ENCODE peak calls at places on chromosomes 11 and 22, in nine cellular contexts. One of them, this sample, is unnamed.

GRCh38 chr22:19674129-19674928 is 40.0 kb upstream of the SEPTIN5 start:
- DNase-seq in suprapubic skin: no peak
- DNase-seq in GM23248: no peak
- DNase-seq in neuronal stem cell: no peak
- DNase-seq in adipocyte: no peak
- DNase-seq in PC-9: no peak
- DNase-seq in MM.1S: no peak
- DNase-seq in aorta: no peak
- DNase-seq in adrenal gland: no peak
- DNase-seq in this sample: no peak

GRCh38 chr11:105553015-105553414 is 56.9 kb upstream of the GRIA4 start:
- DNase-seq in suprapubic skin: no peak
- DNase-seq in GM23248: no peak
- DNase-seq in neuronal stem cell: no peak
- DNase-seq in adipocyte: no peak
- DNase-seq in PC-9: peak; percentile 9
- DNase-seq in MM.1S: no peak
- DNase-seq in aorta: no peak
- DNase-seq in adrenal gland: no peak
- DNase-seq in this sample: peak; percentile 7

GRCh38 chr11:639324-639977 is 2.4 kb downstream of the DRD4 start:
- DNase-seq in suprapubic skin: no peak
- DNase-seq in GM23248: peak; percentile 53
- DNase-seq in neuronal stem cell: no peak
- DNase-seq in adipocyte: no peak
- DNase-seq in PC-9: no peak
- DNase-seq in MM.1S: no peak
- DNase-seq in aorta: no peak
- DNase-seq in adrenal gland: no peak
- DNase-seq in this sample: no peak

GRCh38 chr11:85647604-85648299 is at the start of gene TMEM126A:
- DNase-seq in suprapubic skin: peak; percentile 93
- DNase-seq in GM23248: peak; percentile 93
- DNase-seq in neuronal stem cell: peak; percentile 78
- DNase-seq in adipocyte: peak; percentile 95
- DNase-seq in PC-9: peak; percentile 90
- DNase-seq in MM.1S: peak; percentile 91
- DNase-seq in aorta: peak; percentile 93
- DNase-seq in adrenal gland: peak; percentile 88
- DNase-seq in this sample: peak; percentile 76

GRCh38 chr11:444397-445144 is 2.8 kb upstream of the ANO9 start:
- DNase-seq in suprapubic skin: no peak
- DNase-seq in GM23248: peak; percentile 77
- DNase-seq in neuronal stem cell: no peak
- DNase-seq in adipocyte: peak; percentile 6
- DNase-seq in PC-9: no peak
- DNase-seq in MM.1S: no peak
- DNase-seq in aorta: no peak
- DNase-seq in adrenal gland: no peak
- DNase-seq in this sample: no peak

GRCh38 chr11:39365809-39366436 is 2093.5 kb downstream of the LRRC4C start:
- DNase-seq in suprapubic skin: no peak
- DNase-seq in GM23248: peak; percentile 35
- DNase-seq in neuronal stem cell: peak; percentile 5
- DNase-seq in adipocyte: no peak
- DNase-seq in PC-9: peak; percentile 4
- DNase-seq in MM.1S: no peak
- DNase-seq in aorta: no peak
- DNase-seq in adrenal gland: no peak
- DNase-seq in this sample: peak; percentile 65

GRCh38 chr11:91397134-91397468 is 827.5 kb upstream of the FAT3 start:
- DNase-seq in suprapubic skin: no peak
- DNase-seq in GM23248: no peak
- DNase-seq in neuronal stem cell: no peak
- DNase-seq in adipocyte: no peak
- DNase-seq in PC-9: no peak
- DNase-seq in MM.1S: no peak
- DNase-seq in aorta: no peak
- DNase-seq in adrenal gland: no peak
- DNase-seq in this sample: no peak

GRCh38 chr11:96465537-96465936 is 75.7 kb downstream of the JRKL start:
- DNase-seq in suprapubic skin: no peak
- DNase-seq in GM23248: no peak
- DNase-seq in neuronal stem cell: no peak
- DNase-seq in adipocyte: no peak
- DNase-seq in PC-9: no peak
- DNase-seq in MM.1S: no peak
- DNase-seq in aorta: no peak
- DNase-seq in adrenal gland: peak; percentile 48
- DNase-seq in this sample: no peak

GRCh38 chr11:69366591-69366990 is 72.6 kb downstream of the MYEOV start:
- DNase-seq in suprapubic skin: no peak
- DNase-seq in GM23248: no peak
- DNase-seq in neuronal stem cell: no peak
- DNase-seq in adipocyte: no peak
- DNase-seq in PC-9: no peak
- DNase-seq in MM.1S: no peak
- DNase-seq in aorta: no peak
- DNase-seq in adrenal gland: no peak
- DNase-seq in this sample: no peak

GRCh38 chr22:19495562-19496323 is 16.0 kb downstream of the CDC45 start:
- DNase-seq in suprapubic skin: no peak
- DNase-seq in GM23248: peak; percentile 29
- DNase-seq in neuronal stem cell: no peak
- DNase-seq in adipocyte: peak; percentile 25
- DNase-seq in PC-9: no peak
- DNase-seq in MM.1S: no peak
- DNase-seq in aorta: no peak
- DNase-seq in adrenal gland: no peak
- DNase-seq in this sample: no peak

GRCh38 chr11:27723685-27724084 is 23.4 kb upstream of the BDNF start:
- DNase-seq in suprapubic skin: no peak
- DNase-seq in GM23248: no peak
- DNase-seq in neuronal stem cell: no peak
- DNase-seq in adipocyte: no peak
- DNase-seq in PC-9: no peak
- DNase-seq in MM.1S: no peak
- DNase-seq in aorta: no peak
- DNase-seq in adrenal gland: no peak
- DNase-seq in this sample: no peak

GRCh38 chr22:26674211-26675190 is 17.1 kb downstream of the MIAT start:
- DNase-seq in suprapubic skin: no peak
- DNase-seq in GM23248: no peak
- DNase-seq in neuronal stem cell: no peak
- DNase-seq in adipocyte: no peak
- DNase-seq in PC-9: no peak
- DNase-seq in MM.1S: no peak
- DNase-seq in aorta: no peak
- DNase-seq in adrenal gland: no peak
- DNase-seq in this sample: no peak

GRCh38 chr22:44029069-44029468 is 5.0 kb downstream of the PARVB start:
- DNase-seq in suprapubic skin: no peak
- DNase-seq in GM23248: no peak
- DNase-seq in neuronal stem cell: no peak
- DNase-seq in adipocyte: no peak
- DNase-seq in PC-9: no peak
- DNase-seq in MM.1S: no peak
- DNase-seq in aorta: no peak
- DNase-seq in adrenal gland: peak; percentile 33
- DNase-seq in this sample: no peak
- H3K4me1 ChIP-seq in suprapubic skin: peaks cover 32% of the 10 kb centered on the region
- H3K4me1 ChIP-seq in GM23248: peaks cover 23% of the 10 kb centered on the region
- H3K4me1 ChIP-seq in neuronal stem cell: no peaks in the 10 kb centered on the region
- H3K4me1 ChIP-seq in adipocyte: peaks cover 29% of the 10 kb centered on the region
- H3K4me1 ChIP-seq in PC-9: no peaks in the 10 kb centered on the region
- H3K4me1 ChIP-seq in MM.1S: peaks cover 10% of the 10 kb centered on the region
- H3K4me1 ChIP-seq in aorta: no peaks in the 10 kb centered on the region
- H3K4me1 ChIP-seq in adrenal gland: peaks cover 11% of the 10 kb centered on the region
- H3K4me1 ChIP-seq in this sample: no peaks in the 10 kb centered on the region

GRCh38 chr11:75162954-75163353 is 12.0 kb downstream of the SLCO2B1 start:
- DNase-seq in suprapubic skin: no peak
- DNase-seq in GM23248: no peak
- DNase-seq in neuronal stem cell: no peak
- DNase-seq in adipocyte: no peak
- DNase-seq in PC-9: no peak
- DNase-seq in MM.1S: no peak
- DNase-seq in aorta: no peak
- DNase-seq in adrenal gland: no peak
- DNase-seq in this sample: no peak
- H3K4me1 ChIP-seq in suprapubic skin: peaks cover 5% of the 10 kb centered on the region
- H3K4me1 ChIP-seq in GM23248: no peaks in the 10 kb centered on the region
- H3K4me1 ChIP-seq in neuronal stem cell: peaks cover 3% of the 10 kb centered on the region
- H3K4me1 ChIP-seq in adipocyte: no peaks in the 10 kb centered on the region
- H3K4me1 ChIP-seq in PC-9: no peaks in the 10 kb centered on the region
- H3K4me1 ChIP-seq in MM.1S: no peaks in the 10 kb centered on the region
- H3K4me1 ChIP-seq in aorta: no peaks in the 10 kb centered on the region
- H3K4me1 ChIP-seq in adrenal gland: no peaks in the 10 kb centered on the region
- H3K4me1 ChIP-seq in this sample: no peaks in the 10 kb centered on the region

GRCh38 chr11:67367836-67368227 is 5.6 kb downstream of the CLCF1 start:
- DNase-seq in suprapubic skin: no peak
- DNase-seq in GM23248: peak; percentile 25
- DNase-seq in neuronal stem cell: no peak
- DNase-seq in adipocyte: no peak
- DNase-seq in PC-9: no peak
- DNase-seq in MM.1S: no peak
- DNase-seq in aorta: no peak
- DNase-seq in adrenal gland: no peak
- DNase-seq in this sample: no peak
- H3K4me1 ChIP-seq in suprapubic skin: peaks cover 73% of the 10 kb centered on the region
- H3K4me1 ChIP-seq in GM23248: peaks cover 55% of the 10 kb centered on the region
- H3K4me1 ChIP-seq in neuronal stem cell: peaks cover 20% of the 10 kb centered on the region
- H3K4me1 ChIP-seq in adipocyte: peaks cover 61% of the 10 kb centered on the region
- H3K4me1 ChIP-seq in PC-9: peaks cover 12% of the 10 kb centered on the region
- H3K4me1 ChIP-seq in MM.1S: no peaks in the 10 kb centered on the region
- H3K4me1 ChIP-seq in aorta: no peaks in the 10 kb centered on the region
- H3K4me1 ChIP-seq in adrenal gland: peaks cover 6% of the 10 kb centered on the region
- H3K4me1 ChIP-seq in this sample: peaks cover 4% of the 10 kb centered on the region

GRCh38 chr11:9606799-9607510 is 33.5 kb downstream of the WEE1 start:
- DNase-seq in suprapubic skin: no peak
- DNase-seq in GM23248: no peak
- DNase-seq in neuronal stem cell: no peak
- DNase-seq in adipocyte: no peak
- DNase-seq in PC-9: no peak
- DNase-seq in MM.1S: no peak
- DNase-seq in aorta: no peak
- DNase-seq in adrenal gland: no peak
- DNase-seq in this sample: no peak
- H3K4me1 ChIP-seq in suprapubic skin: peaks cover 4% of the 10 kb centered on the region
- H3K4me1 ChIP-seq in GM23248: peaks cover under 1% of the 10 kb centered on the region
- H3K4me1 ChIP-seq in neuronal stem cell: peaks cover 6% of the 10 kb centered on the region
- H3K4me1 ChIP-seq in adipocyte: peaks cover 1% of the 10 kb centered on the region
- H3K4me1 ChIP-seq in PC-9: peaks cover 19% of the 10 kb centered on the region
- H3K4me1 ChIP-seq in MM.1S: peaks cover 7% of the 10 kb centered on the region
- H3K4me1 ChIP-seq in aorta: no peaks in the 10 kb centered on the region
- H3K4me1 ChIP-seq in adrenal gland: no peaks in the 10 kb centered on the region
- H3K4me1 ChIP-seq in this sample: no peaks in the 10 kb centered on the region

GRCh38 chr11:134230339-134230738 is 5.9 kb downstream of the VPS26B start:
- DNase-seq in suprapubic skin: no peak
- DNase-seq in GM23248: no peak
- DNase-seq in neuronal stem cell: no peak
- DNase-seq in adipocyte: no peak
- DNase-seq in PC-9: no peak
- DNase-seq in MM.1S: no peak
- DNase-seq in aorta: no peak
- DNase-seq in adrenal gland: no peak
- DNase-seq in this sample: no peak
- H3K4me1 ChIP-seq in suprapubic skin: peaks cover 61% of the 10 kb centered on the region
- H3K4me1 ChIP-seq in GM23248: peaks cover 37% of the 10 kb centered on the region
- H3K4me1 ChIP-seq in neuronal stem cell: peaks cover 6% of the 10 kb centered on the region
- H3K4me1 ChIP-seq in adipocyte: peaks cover 22% of the 10 kb centered on the region
- H3K4me1 ChIP-seq in PC-9: peaks cover 10% of the 10 kb centered on the region
- H3K4me1 ChIP-seq in MM.1S: peaks cover 21% of the 10 kb centered on the region
- H3K4me1 ChIP-seq in aorta: no peaks in the 10 kb centered on the region
- H3K4me1 ChIP-seq in adrenal gland: peaks cover 13% of the 10 kb centered on the region
- H3K4me1 ChIP-seq in this sample: no peaks in the 10 kb centered on the region

GRCh38 chr11:76287227-76287626 is 80.9 kb upstream of the WNT11 start:
- DNase-seq in suprapubic skin: no peak
- DNase-seq in GM23248: no peak
- DNase-seq in neuronal stem cell: no peak
- DNase-seq in adipocyte: no peak
- DNase-seq in PC-9: no peak
- DNase-seq in MM.1S: no peak
- DNase-seq in aorta: no peak
- DNase-seq in adrenal gland: no peak
- DNase-seq in this sample: no peak

GRCh38 chr11:76283190-76283589 is 76.9 kb upstream of the WNT11 start:
- DNase-seq in suprapubic skin: no peak
- DNase-seq in GM23248: no peak
- DNase-seq in neuronal stem cell: no peak
- DNase-seq in adipocyte: no peak
- DNase-seq in PC-9: no peak
- DNase-seq in MM.1S: no peak
- DNase-seq in aorta: no peak
- DNase-seq in adrenal gland: no peak
- DNase-seq in this sample: no peak

GRCh38 chr11:76284161-76284560 is 77.9 kb upstream of the WNT11 start:
- DNase-seq in suprapubic skin: no peak
- DNase-seq in GM23248: no peak
- DNase-seq in neuronal stem cell: peak; percentile 39
- DNase-seq in adipocyte: no peak
- DNase-seq in PC-9: peak; percentile 41
- DNase-seq in MM.1S: no peak
- DNase-seq in aorta: no peak
- DNase-seq in adrenal gland: no peak
- DNase-seq in this sample: no peak

GRCh38 chr11:76282786-76283185 is 76.5 kb upstream of the WNT11 start:
- DNase-seq in suprapubic skin: no peak
- DNase-seq in GM23248: no peak
- DNase-seq in neuronal stem cell: no peak
- DNase-seq in adipocyte: no peak
- DNase-seq in PC-9: no peak
- DNase-seq in MM.1S: no peak
- DNase-seq in aorta: no peak
- DNase-seq in adrenal gland: no peak
- DNase-seq in this sample: no peak

GRCh38 chr11:76285397-76285796 is 79.1 kb upstream of the WNT11 start:
- DNase-seq in suprapubic skin: no peak
- DNase-seq in GM23248: no peak
- DNase-seq in neuronal stem cell: no peak
- DNase-seq in adipocyte: no peak
- DNase-seq in PC-9: no peak
- DNase-seq in MM.1S: no peak
- DNase-seq in aorta: no peak
- DNase-seq in adrenal gland: no peak
- DNase-seq in this sample: no peak
- H3K4me1 ChIP-seq in suprapubic skin: no peaks in the 10 kb centered on the region
- H3K4me1 ChIP-seq in GM23248: no peaks in the 10 kb centered on the region
- H3K4me1 ChIP-seq in neuronal stem cell: peaks cover 27% of the 10 kb centered on the region
- H3K4me1 ChIP-seq in adipocyte: no peaks in the 10 kb centered on the region
- H3K4me1 ChIP-seq in PC-9: peaks cover 4% of the 10 kb centered on the region
- H3K4me1 ChIP-seq in MM.1S: peaks cover 8% of the 10 kb centered on the region
- H3K4me1 ChIP-seq in aorta: no peaks in the 10 kb centered on the region
- H3K4me1 ChIP-seq in adrenal gland: no peaks in the 10 kb centered on the region
- H3K4me1 ChIP-seq in this sample: no peaks in the 10 kb centered on the region

This sample was measured in foreskin keratinocyte.